ENCODE peak calls at places on chromosomes 1 and 21, in ten cellular contexts. T, O, S, C, I, L, B, G, W and V are unnamed samples.

GRCh38 chr1:204630460-204630905 is 55.1 kb downstream of the LRRN2 start:
- DNase-seq in S (no peak), W (no peak), O (no peak), C (no peak), B (no peak), L (no peak), T (no peak), G (no peak), I (no peak), V (no peak)

GRCh38 chr21:41008971-41009370 is 159.0 kb upstream of the BACE2 start:
- DNase-seq in B (no peak), T (no peak), L (no peak), S (no peak), O (no peak), C (no peak), W (no peak), G (no peak), I (no peak), V (no peak)

GRCh38 chr1:239112092-239112491 is 274.3 kb upstream of the CHRM3 start:
- DNase-seq in W (no peak), C (no peak), L (no peak), S (no peak), O (no peak), T (no peak), B (peak; percentile 9), I (no peak), G (no peak), V (no peak)

GRCh38 chr1:117627562-117628165 is 21.8 kb downstream of the TENT5C start:
- DNase-seq in I (no peak), T (peak; percentile 65), S (no peak), L (no peak), B (no peak), C (no peak), G (no peak), O (no peak), W (no peak), V (peak; percentile 26)

GRCh38 chr1:232227171-232227740 is 402.7 kb downstream of the SIPA1L2 start:
- DNase-seq in C (no peak), W (no peak), S (no peak), B (no peak), I (no peak), O (no peak), L (no peak), T (no peak), G (no peak), V (no peak)

GRCh38 chr1:90339822-90340221 is 344.9 kb downstream of the ZNF326 start:
- DNase-seq in C (no peak), W (no peak), G (no peak), O (no peak), S (no peak), B (no peak), I (no peak), L (no peak), T (no peak), V (no peak)

GRCh38 chr1:7300893-7301292 is 470.2 kb upstream of the VAMP3 start:
- DNase-seq in B (peak; percentile 72), T (no peak), I (no peak), O (no peak), C (peak; percentile 71), S (no peak), W (peak; percentile 81), G (no peak), L (no peak), V (no peak)

GRCh38 chr1:165773324-165773965 is 4.8 kb upstream of the TMCO1 start:
- DNase-seq in O (no peak), L (no peak), S (no peak), B (no peak), W (no peak), G (no peak), C (peak; percentile 27), T (no peak), I (no peak), V (no peak)

GRCh38 chr1:206540044-206540758 is 32.9 kb downstream of the RASSF5 start:
- DNase-seq in S (peak; percentile 81), C (no peak), L (peak; percentile 34), G (peak; percentile 25), T (peak; percentile 94), B (no peak), I (peak; percentile 95), O (no peak), W (no peak), V (peak; percentile 83)

GRCh38 chr1:214330240-214330639 is 49.3 kb downstream of the SMYD2 start:
- DNase-seq in T (no peak), S (no peak), B (no peak), W (no peak), O (no peak), G (no peak), L (no peak), C (no peak), I (no peak), V (no peak)

GRCh38 chr1:240646861-240647260 is 34.9 kb upstream of the GREM2 start:
- DNase-seq in I (no peak), T (no peak), W (no peak), G (no peak), S (no peak), O (no peak), C (no peak), B (no peak), L (no peak), V (no peak)

GRCh38 chr1:85976806-85977205 is 179.8 kb downstream of the COL24A1 start:
- DNase-seq in T (no peak), L (no peak), G (no peak), W (no peak), I (no peak), C (no peak), B (no peak), O (peak; percentile 46), S (no peak), V (no peak)

GRCh38 chr1:11684070-11684469 is 3.1 kb upstream of the MAD2L2 start:
- DNase-seq in I (no peak), B (no peak), W (no peak), G (no peak), C (no peak), S (no peak), T (no peak), O (peak; percentile 56), L (no peak), V (no peak)

GRCh38 chr1:116064616-116065015 is 46.6 kb upstream of the MAB21L3 start:
- DNase-seq in I (no peak), T (no peak), W (no peak), G (no peak), B (no peak), O (no peak), C (no peak), S (no peak), L (no peak), V (no peak)

DNA sequence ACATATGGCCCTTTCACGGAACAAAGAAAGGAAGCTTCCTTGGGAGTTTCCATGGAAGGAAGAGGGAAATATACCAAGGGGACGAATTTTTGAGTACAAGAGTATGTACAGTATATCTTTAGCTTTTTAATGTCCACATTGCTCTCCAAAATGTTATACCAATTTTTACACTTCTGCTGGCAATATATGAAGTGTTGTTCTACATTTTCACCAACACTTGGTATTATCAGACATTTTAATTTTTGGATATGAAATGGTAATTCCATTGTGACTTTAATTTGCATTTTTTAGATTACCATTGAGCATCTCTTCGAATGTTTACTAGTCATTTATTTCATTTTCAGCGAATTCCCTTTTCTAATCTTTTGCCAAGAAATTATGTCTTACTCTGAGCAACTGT is 5.5 kb upstream of the VPS45 start:
- DNase-seq in W (no peak), I (no peak), O (no peak), L (no peak), S (no peak), C (no peak), G (no peak), T (no peak), B (no peak), V (no peak)
- H3K4me3 ChIP-seq in W (no peak overlapping the region), I (no peak overlapping the region), O (no peak overlapping the region), L (no peak overlapping the region), S (no peak overlapping the region), C (no peak overlapping the region), G (no peak overlapping the region), T (no peak overlapping the region), B (no peak overlapping the region), V (no peak overlapping the region)

DNA sequence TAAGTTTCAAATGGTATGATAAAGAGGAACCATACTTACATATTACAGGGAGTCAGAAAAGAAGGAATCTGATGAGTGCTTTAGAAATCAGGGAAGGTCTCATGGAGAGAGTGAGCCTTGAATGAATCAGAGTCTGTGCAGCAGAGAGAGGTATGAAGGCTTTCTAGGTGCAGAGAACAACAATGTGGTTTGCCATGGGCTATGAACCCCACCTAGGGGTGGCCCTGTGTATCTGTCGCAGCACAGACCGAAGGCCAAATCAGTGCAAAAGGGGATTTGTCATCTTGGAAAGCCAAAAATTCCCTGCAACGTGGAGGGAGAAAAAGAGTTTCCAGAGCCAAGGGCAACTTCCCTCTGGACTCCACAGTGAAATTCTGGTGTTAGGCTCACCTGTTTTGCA is 3.5 kb downstream of the PAPPA2 start:
- DNase-seq in B (peak; percentile 41), L (no peak), S (no peak), C (no peak), O (peak; percentile 78), I (no peak), G (no peak), T (no peak), W (peak; percentile 19), V (no peak)
- TF ChIP-seq CTCF in B (peak; percentile 46), L (no peak), S (peak; percentile 48), C (peak; percentile 35), O (peak; percentile 87), I (no peak), G (no peak), T (no peak), W (no peak), V (no peak)

GRCh38 chr1:61237147-61237546 is 154.8 kb downstream of the NFIA start:
- DNase-seq in C (no peak), L (no peak), O (no peak), B (no peak), W (no peak), S (no peak), G (no peak), I (no peak), T (no peak), V (no peak)

GRCh38 chr1:61238371-61238689 is 156.0 kb downstream of the NFIA start:
- DNase-seq in C (no peak), T (no peak), W (no peak), B (no peak), L (no peak), G (no peak), O (no peak), S (no peak), I (no peak), V (no peak)

GRCh38 chr1:61237659-61238370 is 155.5 kb downstream of the NFIA start:
- DNase-seq in S (no peak), W (no peak), C (no peak), B (no peak), L (no peak), G (no peak), T (no peak), O (no peak), I (no peak), V (no peak)

GRCh38 chr1:61233121-61233659 is 150.8 kb downstream of the NFIA start:
- DNase-seq in I (no peak), W (no peak), S (no peak), G (no peak), O (no peak), B (no peak), C (no peak), T (no peak), L (no peak), V (no peak)

GRCh38 chr1:61234582-61234909 is 152.2 kb downstream of the NFIA start:
- DNase-seq in L (no peak), S (no peak), B (no peak), O (no peak), C (no peak), I (no peak), G (no peak), W (no peak), T (no peak), V (no peak)
- H3K27ac ChIP-seq in L (no peak overlapping the region), S (no peak overlapping the region), B (no peak overlapping the region), O (no peak overlapping the region), C (no peak overlapping the region), I (no peak overlapping the region), G (no peak overlapping the region), W (no peak overlapping the region), T (no peak overlapping the region), V (no peak overlapping the region)

GRCh38 chr1:26994772-26995625 is 1.5 kb downstream of the TRNP1 start:
- DNase-seq in L (no peak), T (no peak), S (no peak), O (peak; percentile 75), C (no peak), B (no peak), G (no peak), I (no peak), W (no peak), V (no peak)
- H3K4me3 ChIP-seq in L (peak overlapping the region; percentile 71), T (peak overlapping the region; percentile 94), S (peak overlapping the region; percentile 54), O (peak overlapping the region; percentile 86), C (peak overlapping the region; percentile 79), B (peak overlapping the region; percentile 69), G (peak overlapping the region; percentile 73), I (no peak overlapping the region), W (peak overlapping the region; percentile 96), V (peak overlapping the region; percentile 89)